ENCODE peak calls at places on chromosomes 13 and 19, in eight cellular contexts. M, I, H, R, L, V, S and A are unnamed samples.

GRCh38 chr13:43769552-43769951 is 17.2 kb downstream of the ENOX1 start:
- DNase-seq in H (no peak), S (no peak), V (no peak), I (no peak), M (no peak), L (no peak), R (no peak), A (no peak)

GRCh38 chr19:46416077-46416709 is 2.8 kb upstream of the CCDC8 start:
- DNase-seq in V (peak; percentile 51), S (peak; percentile 95), R (peak; percentile 95), M (no peak), H (no peak), I (no peak), L (peak; percentile 39), A (peak; percentile 92)

GRCh38 chr13:21637296-21637695 is 33.3 kb upstream of the MICU2 start:
- DNase-seq in H (peak; percentile 13), L (peak; percentile 20), I (no peak), S (peak; percentile 13), M (no peak), R (no peak), V (peak; percentile 46), A (no peak)

GRCh38 chr19:48617146-48617937 is 1.6 kb downstream of the RPL18 start:
- DNase-seq in M (no peak), I (no peak), V (no peak), R (peak; percentile 28), L (no peak), H (no peak), S (peak; percentile 68), A (no peak)

GRCh38 chr19:48478339-48479061 is 9.3 kb downstream of the CYTH2 start:
- DNase-seq in R (no peak), V (no peak), S (no peak), I (no peak), M (no peak), H (no peak), L (no peak), A (no peak)

GRCh38 chr13:112966776-112967175 is 2.2 kb upstream of the MCF2L start:
- DNase-seq in R (no peak), M (no peak), I (no peak), L (no peak), H (no peak), S (no peak), V (no peak), A (no peak)

GRCh38 chr13:66154354-66154753 is 1075.8 kb downstream of the PCDH9 start:
- DNase-seq in M (no peak), H (no peak), L (no peak), V (no peak), I (no peak), R (no peak), S (no peak), A (no peak)

GRCh38 chr13:22298530-22298929 is 627.7 kb downstream of the FGF9 start:
- DNase-seq in H (no peak), V (no peak), R (no peak), M (no peak), I (no peak), L (no peak), S (no peak), A (no peak)

GRCh38 chr13:99970761-99971575 is 599 bp downstream of the ZIC5 start:
- DNase-seq in V (no peak), M (no peak), H (no peak), I (no peak), L (no peak), S (no peak), R (peak; percentile 81), A (no peak)

GRCh38 chr19:46691948-46692347 is 25.0 kb downstream of the PRKD2 start:
- DNase-seq in L (no peak), R (no peak), S (no peak), H (no peak), M (no peak), I (no peak), V (no peak), A (no peak)

GRCh38 chr13:38967446-38967845 is 23.2 kb downstream of the STOML3 start:
- DNase-seq in L (no peak), H (no peak), S (no peak), I (no peak), V (no peak), R (no peak), M (no peak), A (no peak)

GRCh38 chr19:53597023-53597422 is 34.8 kb upstream of the DPRX start:
- DNase-seq in L (no peak), H (no peak), R (no peak), S (no peak), V (no peak), M (no peak), I (no peak), A (no peak)

GRCh38 chr13:47708386-47708785 is 292.7 kb downstream of the SUCLA2 start:
- DNase-seq in S (peak; percentile 71), R (no peak), I (no peak), M (no peak), V (peak; percentile 67), L (no peak), H (no peak), A (peak; percentile 29)

GRCh38 chr19:918481-919156 is 1.5 kb downstream of the KISS1R start:
- DNase-seq in S (no peak), M (no peak), L (peak; percentile 62), R (no peak), V (no peak), I (no peak), H (peak; percentile 22), A (no peak)

GRCh38 chr19:5719274-5719960 is 529 bp downstream of the LONP1 start:
- DNase-seq in H (peak; percentile 39), L (peak; percentile 60), M (no peak), I (no peak), V (no peak), S (no peak), R (no peak), A (no peak)

GRCh38 chr19:10167459-10167858 is 27.3 kb downstream of the DNMT1 start:
- DNase-seq in H (no peak), S (no peak), M (no peak), L (no peak), V (no peak), R (no peak), I (no peak), A (no peak)